ENCODE peak calls at places on chromosomes 4 and X, in ten cellular contexts. One of them, this sample, is unnamed.

GRCh38 chrX:129875669-129876068 is 30.3 kb upstream of the UTP14A start:
- DNase-seq in GM12865: no peak
- DNase-seq in activated T-cell treated with anti-CD3 and anti-CD28 coated beads for 24 hours: no peak
- DNase-seq in AG20443: peak; percentile 78
- DNase-seq in CD4-positive, CD25-positive, alpha-beta regulatory T cell: no peak
- DNase-seq in fibroblast of lung: peak; percentile 84
- DNase-seq in pons: no peak
- DNase-seq in PC-9: peak; percentile 3
- DNase-seq in H9: no peak
- DNase-seq in left lung: no peak
- DNase-seq in this sample: no peak

GRCh38 chr4:7918981-7919380 is 20.7 kb downstream of the AFAP1 start:
- DNase-seq in GM12865: no peak
- DNase-seq in activated T-cell treated with anti-CD3 and anti-CD28 coated beads for 24 hours: no peak
- DNase-seq in AG20443: peak; percentile 28
- DNase-seq in CD4-positive, CD25-positive, alpha-beta regulatory T cell: no peak
- DNase-seq in fibroblast of lung: no peak
- DNase-seq in pons: no peak
- DNase-seq in PC-9: no peak
- DNase-seq in H9: no peak
- DNase-seq in left lung: peak; percentile 25
- DNase-seq in this sample: no peak

GRCh38 chrX:71256051-71256450 is 2.1 kb upstream of the ZMYM3 start:
- DNase-seq in GM12865: no peak
- DNase-seq in activated T-cell treated with anti-CD3 and anti-CD28 coated beads for 24 hours: no peak
- DNase-seq in AG20443: no peak
- DNase-seq in CD4-positive, CD25-positive, alpha-beta regulatory T cell: no peak
- DNase-seq in fibroblast of lung: peak; percentile 23
- DNase-seq in pons: no peak
- DNase-seq in PC-9: no peak
- DNase-seq in H9: no peak
- DNase-seq in left lung: no peak
- DNase-seq in this sample: no peak

GRCh38 chr4:8835521-8836365 is 35.9 kb downstream of the HMX1 start:
- DNase-seq in GM12865: no peak
- DNase-seq in activated T-cell treated with anti-CD3 and anti-CD28 coated beads for 24 hours: no peak
- DNase-seq in AG20443: no peak
- DNase-seq in CD4-positive, CD25-positive, alpha-beta regulatory T cell: no peak
- DNase-seq in fibroblast of lung: no peak
- DNase-seq in pons: no peak
- DNase-seq in PC-9: no peak
- DNase-seq in H9: peak; percentile 23
- DNase-seq in left lung: peak; percentile 16
- DNase-seq in this sample: no peak

GRCh38 chr4:41525129-41525528 is 12.8 kb upstream of the LIMCH1 start:
- DNase-seq in GM12865: no peak
- DNase-seq in activated T-cell treated with anti-CD3 and anti-CD28 coated beads for 24 hours: no peak
- DNase-seq in AG20443: no peak
- DNase-seq in CD4-positive, CD25-positive, alpha-beta regulatory T cell: no peak
- DNase-seq in fibroblast of lung: peak; percentile 99
- DNase-seq in pons: no peak
- DNase-seq in PC-9: peak; percentile 66
- DNase-seq in H9: peak; percentile 58
- DNase-seq in left lung: no peak
- DNase-seq in this sample: peak; percentile 75

GRCh38 chr4:38985363-38986065 is 46.7 kb downstream of the TMEM156 start:
- DNase-seq in GM12865: peak; percentile 28
- DNase-seq in activated T-cell treated with anti-CD3 and anti-CD28 coated beads for 24 hours: no peak
- DNase-seq in AG20443: no peak
- DNase-seq in CD4-positive, CD25-positive, alpha-beta regulatory T cell: no peak
- DNase-seq in fibroblast of lung: peak; percentile 21
- DNase-seq in pons: no peak
- DNase-seq in PC-9: no peak
- DNase-seq in H9: no peak
- DNase-seq in left lung: no peak
- DNase-seq in this sample: peak; percentile 52

GRCh38 chrX:107674480-107675364 is 46.4 kb downstream of the PRPS1 start:
- DNase-seq in GM12865: peak; percentile 28
- DNase-seq in activated T-cell treated with anti-CD3 and anti-CD28 coated beads for 24 hours: no peak
- DNase-seq in AG20443: no peak
- DNase-seq in CD4-positive, CD25-positive, alpha-beta regulatory T cell: no peak
- DNase-seq in fibroblast of lung: peak; percentile 25
- DNase-seq in pons: no peak
- DNase-seq in PC-9: peak; percentile 39
- DNase-seq in H9: no peak
- DNase-seq in left lung: peak; percentile 69
- DNase-seq in this sample: no peak

GRCh38 chr4:169439244-169439643 is 168.5 kb upstream of the SH3RF1 start:
- DNase-seq in GM12865: peak; percentile 13
- DNase-seq in activated T-cell treated with anti-CD3 and anti-CD28 coated beads for 24 hours: no peak
- DNase-seq in AG20443: peak; percentile 17
- DNase-seq in CD4-positive, CD25-positive, alpha-beta regulatory T cell: no peak
- DNase-seq in fibroblast of lung: peak; percentile 25
- DNase-seq in pons: peak; percentile 70
- DNase-seq in PC-9: no peak
- DNase-seq in H9: no peak
- DNase-seq in left lung: no peak
- DNase-seq in this sample: peak; percentile 6

GRCh38 chr4:164012396-164013027 is 518.0 kb downstream of the TMA16 start:
- DNase-seq in GM12865: peak; percentile 62
- DNase-seq in activated T-cell treated with anti-CD3 and anti-CD28 coated beads for 24 hours: no peak
- DNase-seq in AG20443: no peak
- DNase-seq in CD4-positive, CD25-positive, alpha-beta regulatory T cell: peak; percentile 6
- DNase-seq in fibroblast of lung: peak; percentile 34
- DNase-seq in pons: no peak
- DNase-seq in PC-9: no peak
- DNase-seq in H9: peak; percentile 71
- DNase-seq in left lung: no peak
- DNase-seq in this sample: peak; percentile 76

GRCh38 chr4:14607578-14607977 is 394.7 kb upstream of the CPEB2 start:
- DNase-seq in GM12865: no peak
- DNase-seq in activated T-cell treated with anti-CD3 and anti-CD28 coated beads for 24 hours: no peak
- DNase-seq in AG20443: no peak
- DNase-seq in CD4-positive, CD25-positive, alpha-beta regulatory T cell: no peak
- DNase-seq in fibroblast of lung: no peak
- DNase-seq in pons: no peak
- DNase-seq in PC-9: no peak
- DNase-seq in H9: no peak
- DNase-seq in left lung: no peak
- DNase-seq in this sample: no peak

GRCh38 chr4:108336076-108336475 is 167.3 kb upstream of the LEF1 start:
- DNase-seq in GM12865: no peak
- DNase-seq in activated T-cell treated with anti-CD3 and anti-CD28 coated beads for 24 hours: no peak
- DNase-seq in AG20443: no peak
- DNase-seq in CD4-positive, CD25-positive, alpha-beta regulatory T cell: no peak
- DNase-seq in fibroblast of lung: peak; percentile 88
- DNase-seq in pons: no peak
- DNase-seq in PC-9: no peak
- DNase-seq in H9: no peak
- DNase-seq in left lung: no peak
- DNase-seq in this sample: no peak

This sample was measured in neural progenitor cell.